ENCODE peak calls at places on chromosomes 7 and 10, in four cellular contexts. V is K562, O is HL-60, Y is GM12891. S is an unnamed sample.

GRCh38 chr7:33067921-33068320 is 5.3 kb upstream of the NT5C3A start:
- DNase-seq in V (no peak), O (no peak), Y (no peak), S (no peak)

GRCh38 chr7:148944935-148945934 is 61.1 kb upstream of the EZH2 start:
- DNase-seq in V (no peak), O (no peak), Y (no peak), S (no peak)

GRCh38 chr7:45881759-45882464 is 6.4 kb upstream of the IGFBP1 start:
- DNase-seq in V (no peak), O (no peak), Y (no peak), S (no peak)

GRCh38 chr7:55348502-55348901 is 16.6 kb upstream of the LANCL2 start:
- DNase-seq in V (no peak), O (no peak), Y (no peak), S (no peak)

GRCh38 chr7:33262476-33262875 is 133.1 kb downstream of the BBS9 start:
- DNase-seq in V (no peak), O (no peak), Y (no peak), S (no peak)

GRCh38 chr7:815284-816216 is 16.7 kb upstream of the SUN1 start:
- DNase-seq in V (peak; percentile 45), O (no peak), Y (peak; percentile 36), S (no peak)

GRCh38 chr7:50299163-50299562 is 5.4 kb upstream of the IKZF1 start:
- DNase-seq in V (no peak), O (no peak), Y (no peak), S (no peak)

GRCh38 chr7:92645114-92645497 is 54.9 kb upstream of the FAM133B start:
- DNase-seq in V (no peak), O (no peak), Y (no peak), S (no peak)

GRCh38 chr10:132036153-132036886 is 29.4 kb upstream of the JAKMIP3 start:
- DNase-seq in V (no peak), O (peak; percentile 10), Y (no peak), S (no peak)

GRCh38 chr7:84384417-84384816 is 189.8 kb upstream of the SEMA3A start:
- DNase-seq in V (no peak), O (no peak), Y (no peak), S (no peak)

GRCh38 chr10:82628373-82628772 is 753.4 kb downstream of the NRG3 start:
- DNase-seq in V (no peak), O (no peak), Y (no peak), S (no peak)

GRCh38 chr7:11427686-11428273 is 404.2 kb downstream of the THSD7A start:
- DNase-seq in V (peak; percentile 65), O (peak; percentile 17), Y (no peak), S (no peak)

GRCh38 chr7:31517513-31517912 is 3.6 kb downstream of the ITPRID1 start:
- DNase-seq in V (no peak), O (no peak), Y (no peak), S (no peak)

GRCh38 chr7:45677311-45677900 is 103.2 kb downstream of the ADCY1 start:
- DNase-seq in V (no peak), O (no peak), Y (no peak), S (no peak)

GRCh38 chr7:74527842-74528241 is 74.1 kb downstream of the GTF2IRD1 start:
- DNase-seq in V (no peak), O (no peak), Y (no peak), S (no peak)

GRCh38 chr10:59517961-59518360 is 155.6 kb upstream of the FAM13C start:
- DNase-seq in V (no peak), O (no peak), Y (no peak), S (no peak)

GRCh38 chr7:39894904-39895303 is 55.2 kb upstream of the CDK13 start:
- DNase-seq in V (no peak), O (no peak), Y (no peak), S (no peak)

GRCh38 chr7:1486571-1486970 is 17.6 kb downstream of the INTS1 start:
- DNase-seq in V (no peak), O (no peak), Y (no peak), S (no peak)

GRCh38 chr7:57769958-57770357 is 320.0 kb downstream of the ZNF716 start:
- DNase-seq in V (no peak), O (no peak), Y (no peak), S (no peak)

GRCh38 chr10:116201011-116201410 is 72.0 kb downstream of the GFRA1 start:
- DNase-seq in V (no peak), O (no peak), Y (no peak), S (no peak)

GRCh38 chr7:140540142-140540777 is 61.0 kb upstream of the MKRN1 start:
- DNase-seq in V (no peak), O (no peak), Y (no peak), S (no peak)

GRCh38 chr7:73999664-74000420 is 28.1 kb upstream of the ELN start:
- DNase-seq in V (no peak), O (no peak), Y (no peak), S (no peak)

GRCh38 chr7:131157530-131158243 is 170.0 kb upstream of the MKLN1 start:
- DNase-seq in V (no peak), O (no peak), Y (no peak), S (no peak)

GRCh38 chr10:36712695-36713094 is 412.7 kb upstream of the ANKRD30A start:
- DNase-seq in V (no peak), O (no peak), Y (no peak), S (no peak)

GRCh38 chr7:81594767-81595166 is 175.1 kb downstream of the HGF start:
- DNase-seq in V (no peak), O (no peak), Y (no peak), S (no peak)

GRCh38 chr7:132162745-132163144 is 413.5 kb downstream of the PLXNA4 start:
- DNase-seq in V (no peak), O (no peak), Y (no peak), S (no peak)

GRCh38 chr7:16436306-16436705 is 15.0 kb upstream of the CRPPA start:
- DNase-seq in V (no peak), O (no peak), Y (no peak), S (no peak)

GRCh38 chr10:21961847-21962246 is 41.7 kb downstream of the DNAJC1 start:
- DNase-seq in V (peak; percentile 91), O (no peak), Y (no peak), S (no peak)

GRCh38 chr7:136009488-136010079 is 32.4 kb upstream of the MTPN start:
- DNase-seq in V (peak; percentile 79), O (peak; percentile 4), Y (no peak), S (no peak)

GRCh38 chr7:7228472-7228871 is 46.1 kb downstream of the C1GALT1 start:
- DNase-seq in V (no peak), O (no peak), Y (no peak), S (no peak)

GRCh38 chr10:27446091-27446918 is 57.8 kb upstream of the RAB18 start:
- DNase-seq in V (peak; percentile 6), O (peak; percentile 11), Y (no peak), S (no peak)

GRCh38 chr10:12587408-12587807 is 238.1 kb downstream of the CAMK1D start:
- DNase-seq in V (no peak), O (no peak), Y (no peak), S (no peak)

GRCh38 chr7:133315332-133316040 is 62.6 kb downstream of the EXOC4 start:
- DNase-seq in V (no peak), O (no peak), Y (no peak), S (no peak)

GRCh38 chr10:126233182-126233581 is 155.1 kb downstream of the ADAM12 start:
- DNase-seq in V (no peak), O (no peak), Y (no peak), S (no peak)

GRCh38 chr10:126233721-126234120 is 154.6 kb downstream of the ADAM12 start:
- DNase-seq in V (no peak), O (no peak), Y (no peak), S (no peak)

GRCh38 chr10:126235979-126236851 is 152.1 kb downstream of the ADAM12 start:
- DNase-seq in V (no peak), O (no peak), Y (no peak), S (no peak)

GRCh38 chr10:126235091-126235978 is 152.9 kb downstream of the ADAM12 start:
- DNase-seq in V (no peak), O (no peak), Y (no peak), S (no peak)

GRCh38 chr10:126234630-126235029 is 153.6 kb downstream of the ADAM12 start:
- DNase-seq in V (no peak), O (no peak), Y (no peak), S (no peak)
- TF ChIP-seq SPI1 in V (no peak), O (no peak), Y (no peak), S (no peak)

GRCh38 chr10:8323443-8324054 is 269.1 kb downstream of the GATA3 start:
- DNase-seq in V (no peak), O (no peak), Y (no peak), S (no peak)
- TF ChIP-seq SPI1 in V (no peak), O (no peak), Y (no peak), S (no peak)

GRCh38 chr10:103734731-103735130 is 120.6 kb downstream of the SH3PXD2A start:
- DNase-seq in V (no peak), O (no peak), Y (no peak), S (no peak)
- TF ChIP-seq SPI1 in V (no peak), O (no peak), Y (no peak), S (no peak)

GRCh38 chr7:5425507-5426225 is 2.0 kb upstream of the TNRC18 start:
- DNase-seq in V (peak; percentile 91), O (peak; percentile 75), Y (no peak), S (no peak)

GRCh38 chr7:5424689-5425506 is 1.3 kb upstream of the TNRC18 start:
- DNase-seq in V (peak; percentile 57), O (peak; percentile 52), Y (no peak), S (no peak)

GRCh38 chr7:5422324-5423271 is 1.0 kb downstream of the TNRC18 start:
- DNase-seq in V (peak; percentile 50), O (peak; percentile 26), Y (no peak), S (no peak)

GRCh38 chr7:5423272-5423843 is at the start of gene TNRC18:
- DNase-seq in V (no peak), O (peak; percentile 73), Y (no peak), S (no peak)

GRCh38 chr7:5423844-5424688 is 432 bp upstream of the TNRC18 start:
- DNase-seq in V (peak; percentile 99), O (peak; percentile 99), Y (no peak), S (no peak)
- TF ChIP-seq SPI1 in V (peak; percentile 34), O (peak; percentile 60), Y (no peak), S (no peak)

GRCh38 chr7:100602889-100603696 is 930 bp downstream of the PCOLCE start:
- DNase-seq in V (peak; percentile 74), O (no peak), Y (no peak), S (no peak)
- TF ChIP-seq SPI1 in V (no peak), O (no peak), Y (no peak), S (no peak)

DNA sequence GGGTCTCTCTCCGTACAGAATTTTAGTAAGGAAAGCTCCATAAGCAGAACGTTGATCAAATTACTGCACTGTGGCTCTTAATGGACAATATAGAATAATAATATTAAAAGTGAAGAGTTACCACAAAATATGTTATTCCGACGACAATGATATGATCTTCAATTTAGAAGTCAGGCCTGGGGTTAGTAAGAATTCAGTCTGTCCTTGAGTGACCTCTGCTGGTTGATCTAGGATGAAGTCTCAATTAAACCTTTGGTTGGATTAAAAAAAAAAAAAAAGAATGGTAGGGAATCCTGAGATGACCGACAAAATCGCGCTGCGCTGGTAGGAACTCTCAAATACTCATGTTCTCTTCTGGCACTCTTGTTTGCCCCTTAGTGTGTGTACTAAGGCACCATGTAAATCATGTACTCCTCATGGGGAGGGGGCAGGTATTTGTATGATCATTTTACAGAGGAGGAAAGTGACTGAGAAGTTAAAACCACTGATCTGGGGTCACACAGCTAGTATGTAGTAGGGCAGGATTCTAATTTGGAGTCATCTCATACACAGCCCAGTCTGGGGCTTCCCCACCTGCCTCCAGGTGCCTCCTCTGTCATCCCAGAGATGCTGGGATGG is 161.3 kb upstream of the NPVF start:
- DNase-seq in V (peak; percentile 31), O (peak; percentile 24), Y (no peak), S (peak; percentile 2)
- TF ChIP-seq SPI1 in V (no peak), O (no peak), Y (no peak), S (no peak)

S was measured in GM12878.